ENCODE peak calls at places on chromosomes 7 and 10, in five cellular contexts. L is PC-9, G is mesenchymal stem cell, V is adipocyte, S is fibroblast of lung. O is an unnamed sample.

GRCh38 chr10:112949128-112949823 is 771 bp upstream of the TCF7L2 start:
- DNase-seq in S (peak; percentile 16), L (no peak), V (peak; percentile 50), G (peak; percentile 62), O (no peak)

GRCh38 chr10:111344804-111345203 is 268.0 kb downstream of the ADRA2A start:
- DNase-seq in S (no peak), V (no peak), G (no peak), L (no peak), O (no peak)

GRCh38 chr10:122849900-122850605 is 4.4 kb upstream of the CUZD1 start:
- DNase-seq in G (peak; percentile 61), S (peak; percentile 29), V (no peak), L (no peak), O (no peak)

GRCh38 chr7:2929321-2930201 is 85.5 kb upstream of the GNA12 start:
- DNase-seq in G (no peak), S (no peak), V (no peak), L (no peak), O (no peak)

GRCh38 chr10:21336476-21337170 is 188.9 kb downstream of the SKIDA1 start:
- DNase-seq in L (peak; percentile 81), S (peak; percentile 97), V (peak; percentile 87), G (peak; percentile 96), O (peak; percentile 82)

GRCh38 chr7:141208539-141208938 is 134.7 kb downstream of the TMEM178B start:
- DNase-seq in S (no peak), V (no peak), G (no peak), L (no peak), O (no peak)

GRCh38 chr10:69918036-69918435 is 116.3 kb downstream of the COL13A1 start:
- DNase-seq in S (no peak), L (no peak), V (no peak), G (no peak), O (no peak)

GRCh38 chr7:46363688-46364087 is 442.6 kb upstream of the IGFBP3 start:
- DNase-seq in L (no peak), S (no peak), G (no peak), V (no peak), O (no peak)

GRCh38 chr10:76301950-76302349 is 870.5 kb downstream of the LRMDA start:
- DNase-seq in G (no peak), L (no peak), S (no peak), V (no peak), O (no peak)

GRCh38 chr10:94571528-94571927 is 25.9 kb downstream of the HELLS start:
- DNase-seq in S (peak; percentile 15), L (no peak), V (no peak), G (no peak), O (no peak)

GRCh38 chr7:3176112-3176836 is 124.8 kb upstream of the SDK1 start:
- DNase-seq in S (no peak), L (no peak), V (no peak), G (no peak), O (no peak)

GRCh38 chr7:159061674-159062212 is 82.9 kb downstream of the VIPR2 start:
- DNase-seq in S (no peak), V (no peak), L (no peak), G (no peak), O (no peak)

GRCh38 chr10:131087464-131088215 is 223.9 kb downstream of the TCERG1L start:
- DNase-seq in L (no peak), S (no peak), V (no peak), G (no peak), O (no peak)

GRCh38 chr10:50286996-50287803 is 35.9 kb upstream of the ASAH2 start:
- DNase-seq in V (no peak), L (no peak), G (no peak), S (no peak), O (no peak)

GRCh38 chr7:76125560-76125959 is 76.1 kb upstream of the SRRM3 start:
- DNase-seq in S (no peak), L (no peak), V (no peak), G (peak; percentile 13), O (no peak)

GRCh38 chr10:65769828-65770227 is 1156.0 kb upstream of the LRRTM3 start:
- DNase-seq in V (no peak), G (no peak), L (no peak), S (peak; percentile 0), O (no peak)

GRCh38 chr7:29884399-29885272 is 78.3 kb downstream of the WIPF3 start:
- DNase-seq in L (peak; percentile 62), G (no peak), V (no peak), S (no peak), O (no peak)

GRCh38 chr10:122515022-122515424 is 45.5 kb upstream of the DMBT1 start:
- DNase-seq in L (no peak), G (no peak), V (no peak), S (peak; percentile 67), O (no peak)

GRCh38 chr10:46014683-46015405 is 15.6 kb downstream of the NCOA4 start:
- DNase-seq in L (no peak), G (peak; percentile 25), S (peak; percentile 51), V (no peak), O (no peak)

GRCh38 chr7:665251-665650 is 61.2 kb upstream of the DNAAF5 start:
- DNase-seq in V (peak; percentile 69), L (no peak), S (peak; percentile 65), G (no peak), O (no peak)

GRCh38 chr7:137810248-137810647 is 36.5 kb downstream of the DGKI start:
- DNase-seq in G (no peak), V (no peak), L (no peak), S (no peak), O (no peak)

GRCh38 chr10:1379601-1380000 is 323.4 kb downstream of the WDR37 start:
- DNase-seq in L (no peak), V (no peak), G (no peak), S (no peak), O (no peak)

GRCh38 chr10:124232686-124233545 is 139.5 kb upstream of the CHST15 start:
- DNase-seq in G (no peak), L (no peak), S (no peak), V (no peak), O (no peak)

GRCh38 chr10:64283621-64284020 is 762.4 kb downstream of the REEP3 start:
- DNase-seq in G (no peak), S (no peak), L (no peak), V (no peak), O (no peak)

GRCh38 chr10:102917314-102917961 is 656 bp upstream of the CNNM2 start:
- DNase-seq in V (peak; percentile 89), L (peak; percentile 74), S (peak; percentile 55), G (peak; percentile 79), O (peak; percentile 85)

GRCh38 chr7:25852995-25853713 is 298.8 kb upstream of the NFE2L3 start:
- DNase-seq in L (no peak), S (no peak), G (peak; percentile 41), V (no peak), O (no peak)
- H3K4me3 ChIP-seq in L (no peak overlapping the region), S (no peak overlapping the region), G (no peak overlapping the region), V (no peak overlapping the region), O (peak overlapping the region; percentile 3)

GRCh38 chr10:132593900-132594876 is 56.6 kb downstream of the INPP5A start:
- DNase-seq in G (no peak), L (no peak), V (no peak), S (no peak), O (no peak)
- H3K4me1 ChIP-seq in G (peaks cover 35% of the 10 kb centered on the region), L (peaks cover 26% of the 10 kb centered on the region), V (peaks cover 16% of the 10 kb centered on the region), S (no peaks in the 10 kb centered on the region), O (peaks cover 53% of the 10 kb centered on the region)

GRCh38 chr7:32591938-32592337 is 96.6 kb downstream of the AVL9 start:
- DNase-seq in G (no peak), L (no peak), V (no peak), S (peak; percentile 86), O (no peak)

GRCh38 chr7:32587431-32587948 is 92.2 kb downstream of the AVL9 start:
- DNase-seq in S (peak; percentile 87), V (peak; percentile 52), G (peak; percentile 95), L (no peak), O (no peak)

GRCh38 chr7:32592721-32593120 is 97.4 kb downstream of the AVL9 start:
- DNase-seq in S (no peak), V (no peak), G (no peak), L (no peak), O (no peak)

GRCh38 chr7:32586291-32587221 is 91.3 kb downstream of the AVL9 start:
- DNase-seq in G (peak; percentile 86), V (peak; percentile 86), S (peak; percentile 95), L (no peak), O (no peak)

DNA sequence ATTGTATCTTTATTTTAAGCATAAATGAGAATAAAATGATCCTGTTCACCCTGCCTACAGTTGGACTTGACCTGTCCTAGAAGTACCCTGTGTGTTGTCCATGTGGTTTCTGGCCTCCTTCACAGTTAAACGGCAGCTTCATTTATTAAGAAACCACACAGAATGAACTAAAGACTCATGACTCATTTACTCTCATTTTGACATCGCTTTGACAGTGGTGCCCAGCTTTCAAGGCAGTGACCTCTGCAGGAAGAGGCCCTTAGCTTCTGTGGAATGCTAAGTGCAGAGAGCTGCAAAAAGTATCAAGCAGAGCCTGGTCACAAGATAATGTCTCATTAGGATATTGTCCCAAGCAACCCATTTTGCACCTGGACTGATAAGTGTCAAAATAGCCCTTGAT is 93.4 kb downstream of the AVL9 start:
- DNase-seq in V (peak; percentile 65), S (peak; percentile 87), L (peak; percentile 22), G (peak; percentile 92), O (no peak)
- H3K4me3 ChIP-seq in V (no peak overlapping the region), S (no peak overlapping the region), L (no peak overlapping the region), G (no peak overlapping the region), O (no peak overlapping the region)

GRCh38 chr10:79493806-79494205 is 18.5 kb upstream of the EIF5AL1 start:
- DNase-seq in G (no peak), L (no peak), V (no peak), S (no peak), O (no peak)
- H3K4me1 ChIP-seq in G (peaks cover 12% of the 10 kb centered on the region), L (peaks cover 3% of the 10 kb centered on the region), V (peaks cover 18% of the 10 kb centered on the region), S (peaks cover 16% of the 10 kb centered on the region), O (no peaks in the 10 kb centered on the region)

GRCh38 chr10:110327262-110327914 is 22.7 kb upstream of the SMNDC1 start:
- DNase-seq in G (no peak), L (peak; percentile 33), S (peak; percentile 55), V (no peak), O (no peak)

GRCh38 chr10:110324805-110325280 is 20.1 kb upstream of the SMNDC1 start:
- DNase-seq in L (no peak), G (peak; percentile 17), S (no peak), V (no peak), O (no peak)

GRCh38 chr10:110324201-110324804 is 19.6 kb upstream of the SMNDC1 start:
- DNase-seq in S (peak; percentile 61), L (no peak), G (no peak), V (no peak), O (no peak)

GRCh38 chr10:110323503-110323902 is 18.8 kb upstream of the SMNDC1 start:
- DNase-seq in L (no peak), G (peak; percentile 84), S (peak; percentile 95), V (peak; percentile 70), O (no peak)

DNA sequence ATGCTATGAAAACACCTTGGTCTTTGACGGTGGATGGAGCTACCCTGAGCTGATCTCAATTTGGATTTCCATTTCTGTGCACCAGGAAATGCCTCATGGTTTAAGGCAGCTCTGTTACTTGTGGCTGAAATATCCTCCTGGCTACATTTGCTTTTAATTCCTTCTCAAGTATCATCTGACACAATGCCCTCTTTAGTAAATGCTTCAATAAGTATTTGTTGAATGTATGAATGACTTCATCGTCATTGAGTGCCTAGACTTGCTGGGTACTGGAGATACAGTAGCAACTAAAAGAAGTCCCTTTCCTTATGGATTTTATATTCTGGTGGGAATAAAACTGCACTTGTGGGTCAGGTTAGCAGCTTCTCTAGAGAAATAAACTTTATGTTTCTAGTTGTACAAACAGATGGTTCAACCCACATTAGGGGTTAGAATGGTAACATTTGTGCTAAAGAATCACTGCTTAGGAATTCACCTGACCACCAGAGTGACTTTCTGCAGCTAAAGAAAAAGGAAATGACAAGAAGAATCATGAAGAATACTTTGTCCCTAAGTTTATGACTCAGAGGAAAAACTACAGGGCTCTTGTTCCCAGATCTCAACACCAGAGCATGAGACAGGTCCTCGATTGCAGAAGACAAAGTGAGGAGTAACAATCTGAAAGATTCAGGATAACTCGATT is 21.8 kb upstream of the SMNDC1 start:
- DNase-seq in S (peak; percentile 94), G (peak; percentile 87), L (no peak), V (peak; percentile 51), O (no peak)
- H3K4me3 ChIP-seq in S (no peak overlapping the region), G (no peak overlapping the region), L (peak overlapping the region; percentile 20), V (no peak overlapping the region), O (no peak overlapping the region)

O was measured in heart left ventricle.